ENCODE peak calls at places on chromosomes 11 and 22, in seven cellular contexts. C is MM.1S; U is effector memory CD4-positive, alpha-beta T cell; E is left ventricle myocardium inferior; T is Caco-2; S is lower lobe of right lung; O is fibroblast of mammary gland. K is an unnamed sample.

GRCh38 chr11:118215765-118216164 is 9.0 kb downstream of the JAML start:
- DNase-seq in C (no peak), U (no peak), E (no peak), T (no peak), S (no peak), O (no peak), K (no peak)

GRCh38 chr22:42814616-42815015 is 42.5 kb downstream of the ARFGAP3 start:
- DNase-seq in C (no peak), U (no peak), E (no peak), T (no peak), S (no peak), O (no peak), K (no peak)

GRCh38 chr11:103862827-103863213 is 173.6 kb upstream of the DDI1 start:
- DNase-seq in C (no peak), U (no peak), E (no peak), T (no peak), S (no peak), O (no peak), K (no peak)

GRCh38 chr11:102528618-102529017 is 1.9 kb downstream of the MMP7 start:
- DNase-seq in C (no peak), U (no peak), E (no peak), T (no peak), S (no peak), O (no peak), K (no peak)

GRCh38 chr22:21738966-21739365 is 3.4 kb upstream of the YPEL1 start:
- DNase-seq in C (no peak), U (no peak), E (no peak), T (no peak), S (no peak), O (no peak), K (no peak)

GRCh38 chr22:50081426-50082196 is 3.6 kb downstream of the MLC1 start:
- DNase-seq in C (no peak), U (no peak), E (no peak), T (no peak), S (no peak), O (no peak), K (no peak)

GRCh38 chr22:41447435-41448188 is 1.0 kb upstream of the TOB2 start:
- DNase-seq in C (peak; percentile 72), U (peak; percentile 43), E (peak; percentile 67), T (peak; percentile 83), S (peak; percentile 82), O (peak; percentile 61), K (peak; percentile 65)

GRCh38 chr11:131595812-131596211 is 225.4 kb downstream of the NTM start:
- DNase-seq in C (no peak), U (no peak), E (no peak), T (no peak), S (no peak), O (no peak), K (no peak)

GRCh38 chr11:124415356-124415923 is 9.2 kb downstream of the OR8B4 start:
- DNase-seq in C (peak; percentile 55), U (no peak), E (no peak), T (no peak), S (no peak), O (peak; percentile 71), K (no peak)

GRCh38 chr11:34302046-34302921 is 55.5 kb downstream of the ABTB2 start:
- DNase-seq in C (no peak), U (no peak), E (no peak), T (no peak), S (no peak), O (peak; percentile 96), K (no peak)

GRCh38 chr11:57324154-57324885 is 432 bp downstream of the TNKS1BP1 start:
- DNase-seq in C (no peak), U (peak; percentile 2), E (peak; percentile 53), T (peak; percentile 67), S (peak; percentile 68), O (peak; percentile 50), K (no peak)

DNA sequence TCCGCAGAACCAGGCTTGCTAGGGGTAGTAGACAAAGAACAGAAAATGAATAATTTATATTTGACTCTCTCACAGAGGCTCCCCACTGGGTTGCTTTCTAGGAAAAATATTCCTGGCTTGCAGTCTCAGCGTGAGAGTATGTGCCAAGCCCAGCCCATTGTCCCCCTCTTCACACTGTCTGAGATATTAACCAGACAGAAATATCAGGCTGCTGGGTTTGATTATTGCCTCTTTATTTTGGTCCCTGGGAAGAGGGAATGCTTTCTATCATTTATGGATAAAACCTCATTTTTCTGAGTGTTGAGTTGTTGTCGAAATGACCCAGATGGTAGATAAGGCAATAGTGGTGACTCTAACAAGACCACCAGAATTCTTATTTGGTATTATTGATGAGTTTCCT is 367.9 kb downstream of the METTL15 start:
- DNase-seq in C (no peak), U (no peak), E (no peak), T (no peak), S (no peak), O (no peak), K (no peak)
- H3K4me3 ChIP-seq in C (no peak overlapping the region), U (no peak overlapping the region), E (no peak overlapping the region), T (no peak overlapping the region), S (no peak overlapping the region), O (no peak overlapping the region), K (no peak overlapping the region)

DNA sequence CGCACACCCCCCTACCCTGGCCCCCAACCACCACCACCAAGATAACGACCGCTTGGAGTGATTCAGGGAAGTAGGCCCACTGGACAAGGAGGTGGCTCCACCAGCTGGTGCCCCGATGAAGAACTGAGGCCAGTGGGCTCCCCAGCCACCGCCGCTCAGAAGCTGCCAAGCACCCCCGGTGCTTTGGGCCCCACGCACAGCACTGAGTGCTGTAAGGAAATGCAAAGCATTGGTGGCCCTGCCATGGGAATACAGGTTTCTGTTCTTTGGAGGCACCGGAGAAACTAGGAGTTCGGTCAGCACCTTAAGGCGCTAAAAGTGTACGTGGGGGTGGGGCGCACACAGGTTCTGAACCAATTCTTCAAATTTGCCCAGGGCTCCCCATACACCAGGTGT is 664 bp upstream of the PRSS23 start:
- DNase-seq in C (no peak), U (no peak), E (no peak), T (peak; percentile 79), S (no peak), O (no peak), K (no peak)
- H3K4me3 ChIP-seq in C (peak overlapping the region; percentile 51), U (peak overlapping the region; percentile 19), E (peak overlapping the region; percentile 82), T (peak overlapping the region; percentile 89), S (peak overlapping the region; percentile 61), O (peak overlapping the region; percentile 38), K (peak overlapping the region; percentile 75)

GRCh38 chr11:63371396-63371795 is 1.8 kb downstream of the SLC22A9 start:
- DNase-seq in C (no peak), U (no peak), E (no peak), T (no peak), S (no peak), O (no peak), K (no peak)

GRCh38 chr11:63369971-63370588 is 495 bp downstream of the SLC22A9 start:
- DNase-seq in C (no peak), U (no peak), E (no peak), T (no peak), S (no peak), O (no peak), K (no peak)

GRCh38 chr11:63375434-63375833 is 5.8 kb downstream of the SLC22A9 start:
- DNase-seq in C (peak; percentile 47), U (no peak), E (no peak), T (no peak), S (no peak), O (no peak), K (no peak)
- H3K4me3 ChIP-seq in C (no peak overlapping the region), U (no peak overlapping the region), E (no peak overlapping the region), T (no peak overlapping the region), S (no peak overlapping the region), O (no peak overlapping the region), K (no peak overlapping the region)

GRCh38 chr22:31623634-31624312 is 38.2 kb downstream of the PISD start:
- DNase-seq in C (no peak), U (no peak), E (no peak), T (no peak), S (no peak), O (no peak), K (no peak)

GRCh38 chr22:31626427-31627150 is 35.4 kb downstream of the PISD start:
- DNase-seq in C (no peak), U (no peak), E (no peak), T (peak; percentile 67), S (no peak), O (no peak), K (no peak)

GRCh38 chr22:31627223-31627731 is 34.7 kb downstream of the PISD start:
- DNase-seq in C (no peak), U (no peak), E (no peak), T (no peak), S (no peak), O (no peak), K (no peak)

GRCh38 chr22:31625661-31626426 is 36.2 kb downstream of the PISD start:
- DNase-seq in C (no peak), U (no peak), E (peak; percentile 37), T (no peak), S (no peak), O (peak; percentile 50), K (no peak)

DNA sequence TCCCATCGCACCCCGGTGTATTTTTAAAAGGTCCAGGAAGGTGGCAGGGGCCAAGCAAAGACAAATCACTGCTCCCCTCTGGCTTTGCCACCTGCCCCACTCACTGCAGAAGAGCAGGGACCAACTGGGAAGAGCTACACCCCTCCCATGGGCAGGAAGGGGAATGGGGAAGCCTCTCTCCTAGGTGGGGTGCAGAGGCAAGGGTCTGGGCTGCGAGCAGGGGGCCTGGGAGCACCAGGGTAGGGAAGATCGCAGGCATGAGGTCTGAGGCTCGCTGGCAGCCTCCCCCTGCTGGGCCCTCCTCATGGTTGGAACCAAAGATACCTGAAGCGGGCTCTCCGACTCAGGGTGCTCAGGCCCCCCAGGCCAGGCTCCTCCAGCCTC is 36.8 kb downstream of the PISD start:
- DNase-seq in C (no peak), U (no peak), E (no peak), T (no peak), S (no peak), O (no peak), K (no peak)
- H3K4me3 ChIP-seq in C (no peak overlapping the region), U (no peak overlapping the region), E (peak overlapping the region; percentile 24), T (no peak overlapping the region), S (peak overlapping the region; percentile 19), O (peak overlapping the region; percentile 6), K (no peak overlapping the region)

K was measured in RWPE2.